ENCODE peak calls at places on chromosomes 13 and 19, in five cellular contexts. O is heart left ventricle; R is CD4-positive, CD25-positive, alpha-beta regulatory T cell; I is lower leg skin; F is head of caudate nucleus. P is an unnamed sample.

GRCh38 chr13:106472621-106473020 is 62.8 kb downstream of the EFNB2 start:
- DNase-seq in I (no peak), O (no peak), R (no peak), F (no peak), P (no peak)

GRCh38 chr13:28761586-28761985 is 42.8 kb upstream of the SLC46A3 start:
- DNase-seq in F (no peak), O (no peak), R (no peak), I (no peak), P (no peak)

GRCh38 chr19:51607077-51607476 is 23.1 kb downstream of the SIGLEC5 start:
- DNase-seq in R (peak; percentile 43), F (no peak), I (no peak), O (no peak), P (no peak)

GRCh38 chr13:78430166-78430791 is 173.1 kb downstream of the POU4F1 start:
- DNase-seq in O (no peak), R (no peak), I (no peak), F (no peak), P (no peak)

GRCh38 chr19:8973501-8974091 is 36.6 kb downstream of the MUC16 start:
- DNase-seq in O (no peak), I (no peak), F (no peak), R (peak; percentile 1), P (no peak)

GRCh38 chr19:36115453-36116343 is at the start of gene TBCB:
- DNase-seq in I (peak; percentile 77), R (no peak), O (peak; percentile 92), F (no peak), P (no peak)

GRCh38 chr13:40438999-40439797 is 227.2 kb downstream of the FOXO1 start:
- DNase-seq in O (no peak), R (peak; percentile 58), F (no peak), I (no peak), P (no peak)

GRCh38 chr19:4380254-4380727 is 20.1 kb downstream of the SH3GL1 start:
- DNase-seq in O (peak; percentile 83), R (peak; percentile 85), I (no peak), F (no peak), P (no peak)

GRCh38 chr19:2210206-2210605 is 25.9 kb downstream of the PLEKHJ1 start:
- DNase-seq in F (no peak), R (no peak), O (no peak), I (no peak), P (no peak)

GRCh38 chr13:110641055-110642015 is 26.0 kb downstream of the NAXD start:
- DNase-seq in O (peak; percentile 61), I (no peak), R (no peak), F (no peak), P (no peak)

GRCh38 chr19:52369463-52370340 is at the start of gene ZNF880:
- DNase-seq in R (peak; percentile 91), O (peak; percentile 96), F (peak; percentile 92), I (peak; percentile 90), P (peak; percentile 74)

GRCh38 chr19:11096210-11096841 is 7.1 kb downstream of the LDLR start:
- DNase-seq in I (no peak), F (no peak), R (peak; percentile 81), O (peak; percentile 77), P (no peak)

GRCh38 chr13:49356224-49356623 is 87.6 kb downstream of the CAB39L start:
- DNase-seq in F (no peak), R (no peak), I (no peak), O (no peak), P (no peak)

GRCh38 chr19:19115954-19116353 is 22.3 kb downstream of the TMEM161A start:
- DNase-seq in I (no peak), F (no peak), O (peak; percentile 73), R (peak; percentile 42), P (no peak)

GRCh38 chr19:41746593-41747227 is 8.6 kb upstream of the CEACAM6 start:
- DNase-seq in R (peak; percentile 71), I (no peak), F (peak; percentile 19), O (no peak), P (peak; percentile 15)

GRCh38 chr19:51111606-51112005 is 3.4 kb upstream of the CTU1 start:
- DNase-seq in I (no peak), O (no peak), F (no peak), R (no peak), P (no peak)

GRCh38 chr13:25171517-25172302 is at the start of gene AMER2:
- DNase-seq in I (no peak), O (no peak), R (no peak), F (peak; percentile 90), P (no peak)

GRCh38 chr13:23463631-23464030 is 30.1 kb upstream of the SACS start:
- DNase-seq in R (no peak), F (no peak), O (no peak), I (no peak), P (no peak)

GRCh38 chr13:31096624-31097302 is 64.9 kb downstream of the HSPH1 start:
- DNase-seq in O (no peak), R (no peak), F (no peak), I (no peak), P (no peak)

GRCh38 chr13:51687928-51688714 is 103.9 kb downstream of the WDFY2 start:
- DNase-seq in F (no peak), R (no peak), O (no peak), I (no peak), P (no peak)

GRCh38 chr19:28541029-28541428 is 671.9 kb downstream of the UQCRFS1 start:
- DNase-seq in O (no peak), F (no peak), R (no peak), I (no peak), P (no peak)

GRCh38 chr13:97491452-97491851 is 57.5 kb downstream of the RAP2A start:
- DNase-seq in O (no peak), F (no peak), R (no peak), I (no peak), P (no peak)

GRCh38 chr13:59447846-59448620 is 715.7 kb downstream of the DIAPH3 start:
- DNase-seq in R (no peak), O (no peak), F (no peak), I (no peak), P (no peak)

GRCh38 chr19:13881692-13882418 is 4.9 kb downstream of the NANOS3 start:
- DNase-seq in F (no peak), R (peak; percentile 72), I (no peak), O (no peak), P (no peak)

GRCh38 chr19:31054430-31054829 is 294.8 kb downstream of the TSHZ3 start:
- DNase-seq in F (no peak), I (no peak), O (peak; percentile 63), R (peak; percentile 18), P (peak; percentile 6)

GRCh38 chr19:17112700-17113099 is 37.1 kb downstream of the MYO9B start:
- DNase-seq in O (no peak), R (no peak), I (no peak), F (no peak), P (no peak)

GRCh38 chr13:43662976-43663375 is 123.8 kb downstream of the ENOX1 start:
- DNase-seq in F (no peak), R (no peak), I (no peak), O (no peak), P (no peak)

GRCh38 chr13:19587635-19588300 is 26.4 kb upstream of the TPTE2 start:
- DNase-seq in R (peak; percentile 64), O (no peak), I (no peak), F (no peak), P (no peak)

GRCh38 chr13:34959489-34959888 is 17.4 kb downstream of the NBEA start:
- DNase-seq in O (no peak), F (no peak), R (no peak), I (no peak), P (no peak)

GRCh38 chr13:112171570-112171965 is 104.6 kb downstream of the SOX1 start:
- DNase-seq in O (no peak), R (no peak), I (no peak), F (no peak), P (no peak)

GRCh38 chr13:111005808-111006494 is 91.1 kb upstream of the ANKRD10 start:
- DNase-seq in I (no peak), O (peak; percentile 80), R (no peak), F (no peak), P (no peak)

GRCh38 chr13:100533588-100534041 is 55.0 kb downstream of the GGACT start:
- DNase-seq in I (no peak), R (no peak), F (no peak), O (no peak), P (peak; percentile 79)